ENCODE peak calls at places on chromosome 17, in five cellular contexts. A is epithelial cell of esophagus, R is HFF-Myc, K is lower leg skin, Z is AG04450. Y is an unnamed sample.

GRCh38 chr17:1470071-1470773 is 14.2 kb upstream of the CRK start:
- DNase-seq in A (no peak), R (no peak), K (no peak), Z (no peak), Y (no peak)

GRCh38 chr17:74704536-74704935 is 8.2 kb downstream of the CD300LF start:
- DNase-seq in A (no peak), R (no peak), K (no peak), Z (no peak), Y (no peak)

GRCh38 chr17:64081802-64082799 is 47.8 kb downstream of the ERN1 start:
- DNase-seq in A (peak), R (peak), K (no peak), Z (peak), Y (peak)

GRCh38 chr17:8192070-8192815 is 2.3 kb upstream of the BORCS6 start:
- DNase-seq in A (peak), R (peak), K (peak), Z (peak), Y (peak)

GRCh38 chr17:38852771-38853291 is 690 bp downstream of the RPL23 start:
- DNase-seq in A (no peak), R (no peak), K (no peak), Z (no peak), Y (no peak)

GRCh38 chr17:37702605-37703004 is 42.3 kb downstream of the HNF1B start:
- DNase-seq in A (peak), R (peak), K (no peak), Z (peak), Y (peak)

GRCh38 chr17:61219460-61219859 is 180.2 kb upstream of the TBX2 start:
- DNase-seq in A (no peak), R (no peak), K (no peak), Z (peak), Y (no peak)

GRCh38 chr17:27848941-27849340 is 44.2 kb downstream of the LYRM9 start:
- DNase-seq in A (no peak), R (no peak), K (no peak), Z (no peak), Y (no peak)

GRCh38 chr17:7380855-7381683 is at the start of gene TNK1:
- DNase-seq in A (peak), R (no peak), K (peak), Z (no peak), Y (no peak)

GRCh38 chr17:858941-859452 is 76.8 kb downstream of the MRM3 start:
- DNase-seq in A (no peak), R (no peak), K (no peak), Z (no peak), Y (no peak)

GRCh38 chr17:6684881-6685767 is 28.0 kb downstream of the SLC13A5 start:
- DNase-seq in A (no peak), R (no peak), K (no peak), Z (no peak), Y (no peak)

GRCh38 chr17:79415365-79415764 is 195.5 kb downstream of the RBFOX3 start:
- DNase-seq in A (no peak), R (no peak), K (no peak), Z (no peak), Y (no peak)

GRCh38 chr17:13874817-13875216 is 194.5 kb upstream of the COX10 start:
- DNase-seq in A (no peak), R (no peak), K (no peak), Z (no peak), Y (no peak)

GRCh38 chr17:72122336-72122667 is 1.5 kb downstream of the SOX9 start:
- DNase-seq in A (no peak), R (no peak), K (no peak), Z (no peak), Y (no peak)
- H3K4me3 ChIP-seq in A (peak), R (peak), K (peak), Z (peak), Y (peak)

GRCh38 chr17:77147357-77147801 is 6.6 kb downstream of the SEC14L1 start:
- DNase-seq in A (no peak), R (no peak), K (no peak), Z (no peak), Y (no peak)

GRCh38 chr17:77145635-77146632 is 5.2 kb downstream of the SEC14L1 start:
- DNase-seq in A (peak), R (peak), K (peak), Z (no peak), Y (no peak)

GRCh38 chr17:77145209-77145608 is 4.4 kb downstream of the SEC14L1 start:
- DNase-seq in A (no peak), R (no peak), K (no peak), Z (no peak), Y (no peak)

GRCh38 chr17:77148109-77148958 is 7.6 kb downstream of the SEC14L1 start:
- DNase-seq in A (no peak), R (no peak), K (no peak), Z (no peak), Y (no peak)

DNA sequence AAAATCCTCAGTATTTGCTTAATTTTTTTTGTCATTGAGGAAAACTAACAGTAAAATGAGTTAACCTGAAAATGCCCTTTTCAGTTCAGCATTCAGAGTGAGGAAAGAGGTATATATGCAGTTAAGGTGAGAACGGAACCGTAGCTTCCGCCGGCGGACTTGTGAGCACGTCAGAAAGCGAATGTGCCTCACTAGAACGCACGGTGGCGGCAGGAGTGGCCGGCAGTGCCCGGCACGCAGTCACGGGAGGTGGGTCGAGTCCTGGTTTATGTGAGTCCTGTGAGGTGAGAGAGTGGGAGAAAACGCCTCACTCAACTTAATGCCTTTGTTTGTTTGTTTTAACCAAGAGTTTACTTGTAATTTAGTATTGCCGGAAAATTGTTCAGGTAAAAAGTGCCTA is 6.1 kb downstream of the SEC14L1 start:
- DNase-seq in A (peak), R (no peak), K (no peak), Z (no peak), Y (no peak)
- H3K4me3 ChIP-seq in A (peak), R (no peak), K (no peak), Z (no peak), Y (no peak)

DNA sequence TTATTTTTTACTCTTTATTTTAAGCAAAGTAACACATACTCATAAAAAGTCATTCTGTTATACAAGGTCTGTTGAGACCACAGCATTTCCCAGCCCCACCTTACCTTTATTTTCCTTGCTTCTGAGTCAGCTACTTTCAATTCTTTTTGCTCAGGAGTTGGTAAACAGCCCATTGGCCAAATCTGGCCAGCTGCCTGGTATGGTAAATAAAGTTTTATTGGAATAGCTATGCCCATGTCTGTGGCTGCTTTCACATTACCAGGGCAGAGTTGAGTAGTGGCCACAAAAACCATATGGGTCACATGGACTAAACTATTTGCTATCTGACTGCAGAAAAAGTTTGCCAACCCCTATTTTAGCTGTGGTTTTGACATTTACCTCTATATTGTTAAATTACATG is 3.4 kb upstream of the NSRP1 start:
- DNase-seq in A (peak), R (no peak), K (no peak), Z (no peak), Y (peak)
- H3K4me3 ChIP-seq in A (no peak), R (no peak), K (no peak), Z (no peak), Y (no peak)

GRCh38 chr17:17395246-17395802 is 81.5 kb upstream of the MED9 start:
- DNase-seq in A (no peak), R (no peak), K (no peak), Z (no peak), Y (no peak)

GRCh38 chr17:17393976-17394375 is 82.8 kb upstream of the MED9 start:
- DNase-seq in A (no peak), R (no peak), K (no peak), Z (no peak), Y (no peak)

GRCh38 chr17:17388657-17389496 is 85.7 kb downstream of the NT5M start:
- DNase-seq in A (no peak), R (no peak), K (no peak), Z (no peak), Y (no peak)

GRCh38 chr17:17394494-17394893 is 82.3 kb upstream of the MED9 start:
- DNase-seq in A (no peak), R (no peak), K (no peak), Z (no peak), Y (no peak)

GRCh38 chr17:17391575-17392370 is 85.0 kb upstream of the MED9 start:
- DNase-seq in A (peak), R (no peak), K (no peak), Z (no peak), Y (peak)
- H3K4me3 ChIP-seq in A (no peak), R (no peak), K (no peak), Z (no peak), Y (no peak)

DNA sequence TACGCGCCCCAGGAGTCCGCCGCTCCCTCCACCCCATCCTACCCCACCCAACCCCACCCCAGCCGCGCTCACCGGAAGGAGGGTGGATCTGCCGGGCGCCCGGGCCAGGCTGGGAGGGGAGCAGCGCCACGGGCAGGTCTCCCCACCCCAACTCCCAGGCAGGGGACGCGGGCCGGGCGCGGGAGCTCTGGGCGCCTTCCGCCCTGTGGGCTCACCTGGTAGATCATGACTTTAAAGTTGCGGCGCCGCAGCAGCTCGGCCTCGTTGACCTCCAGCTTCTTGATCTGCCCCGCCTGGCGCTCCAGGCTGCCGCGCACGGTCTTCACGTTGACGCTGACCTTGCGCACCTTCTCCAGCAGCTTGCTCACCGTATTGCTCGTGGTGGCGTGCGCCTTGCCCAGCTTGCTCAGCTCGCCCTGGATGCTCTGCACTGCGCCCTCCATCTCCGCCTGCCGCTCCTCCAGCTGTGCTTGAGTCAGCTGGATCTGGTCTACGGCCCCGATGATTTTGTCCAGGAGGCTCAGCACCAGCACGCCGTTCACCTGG is 571 bp downstream of the CAVIN1 start:
- DNase-seq in A (peak), R (no peak), K (no peak), Z (no peak), Y (no peak)
- H3K4me3 ChIP-seq in A (peak), R (peak), K (peak), Z (peak), Y (peak)

GRCh38 chr17:50468120-50469004 is at the start of gene CHAD:
- DNase-seq in A (no peak), R (no peak), K (no peak), Z (no peak), Y (no peak)
- H3K4me3 ChIP-seq in A (no peak), R (peak), K (no peak), Z (peak), Y (no peak)

GRCh38 chr17:45312477-45313418 is 4.1 kb downstream of the MAP3K14 start:
- DNase-seq in A (no peak), R (no peak), K (no peak), Z (no peak), Y (no peak)
- H3K4me3 ChIP-seq in A (no peak), R (peak), K (no peak), Z (peak), Y (peak)

Y was measured in A549.